ENCODE peak calls at places on chromosomes 5 and 9, in six cellular contexts. U is SK-N-MC, Y is HepG2, S is fibroblast of lung, F is GM12878, P is IMR-90. D is an unnamed sample.

GRCh38 chr9:86829496-86830046 is 117.7 kb downstream of the GAS1 start:
- DNase-seq in U (no peak), Y (no peak), S (no peak), P (no peak), F (no peak), D (no peak)

GRCh38 chr5:177483994-177484901 is 10.8 kb upstream of the DBN1 start:
- DNase-seq in Y (no peak), F (no peak), U (no peak), P (no peak), S (no peak), D (no peak)

GRCh38 chr5:35246411-35246810 is 16.1 kb upstream of the PRLR start:
- DNase-seq in S (no peak), Y (peak), F (no peak), U (no peak), P (no peak), D (no peak)

GRCh38 chr9:110048976-110049698 is 158.8 kb downstream of the C9orf152 start:
- DNase-seq in Y (no peak), P (no peak), U (no peak), F (no peak), S (peak), D (no peak)

GRCh38 chr5:64861281-64861680 is 92.6 kb downstream of the CWC27 start:
- DNase-seq in Y (no peak), F (no peak), P (peak), U (no peak), S (no peak), D (no peak)

GRCh38 chr9:84339951-84340350 is 607 bp downstream of the SLC28A3 start:
- DNase-seq in P (no peak), U (no peak), Y (no peak), F (no peak), S (peak), D (peak)

GRCh38 chr9:111759762-111760639 is 34.7 kb downstream of the SHOC1 start:
- DNase-seq in F (peak), Y (peak), P (peak), S (peak), U (peak), D (peak)

GRCh38 chr9:133731876-133732321 is 6.3 kb downstream of the SARDH start:
- DNase-seq in P (peak), S (peak), Y (peak), F (no peak), U (no peak), D (no peak)

GRCh38 chr9:125521462-125522327 is 185.3 kb downstream of the MAPKAP1 start:
- DNase-seq in P (peak), U (no peak), S (peak), F (no peak), Y (peak), D (no peak)

GRCh38 chr9:26159575-26160392 is 481.5 kb upstream of the TUSC1 start:
- DNase-seq in P (peak), F (no peak), S (no peak), Y (no peak), U (no peak), D (no peak)

GRCh38 chr9:37944671-37945481 is 40.9 kb upstream of the SLC25A51 start:
- DNase-seq in U (no peak), S (peak), F (no peak), Y (no peak), P (peak), D (peak)

GRCh38 chr5:115423051-115423450 is 121.5 kb downstream of the FEM1C start:
- DNase-seq in F (no peak), U (no peak), P (peak), S (no peak), Y (no peak), D (no peak)

GRCh38 chr9:89274838-89275237 is 36.2 kb upstream of the CKS2 start:
- DNase-seq in Y (no peak), P (peak), U (no peak), S (peak), F (no peak), D (no peak)

GRCh38 chr9:35728041-35728971 is 3.7 kb downstream of the TLN1 start:
- DNase-seq in F (no peak), U (no peak), P (peak), Y (peak), S (peak), D (peak)

GRCh38 chr9:131578016-131578415 is 32.7 kb downstream of the PRRT1B start:
- DNase-seq in S (no peak), Y (no peak), U (no peak), F (no peak), P (no peak), D (no peak)

GRCh38 chr5:136053336-136054121 is 24.7 kb downstream of the TGFBI start:
- DNase-seq in U (no peak), Y (peak), P (peak), S (peak), F (no peak), D (peak)

GRCh38 chr5:171205375-171205774 is 103.7 kb upstream of the TLX3 start:
- DNase-seq in P (no peak), F (no peak), Y (no peak), S (no peak), U (no peak), D (no peak)

GRCh38 chr9:126453156-126453963 is 126.7 kb downstream of the MVB12B start:
- DNase-seq in F (no peak), P (no peak), Y (no peak), U (no peak), S (peak), D (no peak)

GRCh38 chr5:14971864-14972263 is 100.3 kb upstream of the ANKH start:
- DNase-seq in U (no peak), P (no peak), S (no peak), F (no peak), Y (peak), D (no peak)

GRCh38 chr9:26261503-26262330 is 583.5 kb upstream of the TUSC1 start:
- DNase-seq in Y (no peak), S (peak), F (no peak), P (peak), U (no peak), D (no peak)

GRCh38 chr5:91178461-91178860 is 204.7 kb downstream of the ARRDC3 start:
- DNase-seq in F (no peak), Y (no peak), P (peak), U (peak), S (peak), D (no peak)

GRCh38 chr9:33024126-33024965 is 727 bp upstream of the DNAJA1 start:
- DNase-seq in S (peak), Y (peak), P (peak), F (no peak), U (no peak), D (no peak)

GRCh38 chr9:93622725-93623124 is 46.3 kb downstream of the PHF2 start:
- DNase-seq in S (no peak), Y (no peak), U (no peak), P (no peak), F (no peak), D (no peak)

GRCh38 chr5:179285236-179285635 is 60.0 kb downstream of the ADAMTS2 start:
- DNase-seq in P (no peak), F (no peak), S (no peak), U (no peak), Y (no peak), D (no peak)

DNA sequence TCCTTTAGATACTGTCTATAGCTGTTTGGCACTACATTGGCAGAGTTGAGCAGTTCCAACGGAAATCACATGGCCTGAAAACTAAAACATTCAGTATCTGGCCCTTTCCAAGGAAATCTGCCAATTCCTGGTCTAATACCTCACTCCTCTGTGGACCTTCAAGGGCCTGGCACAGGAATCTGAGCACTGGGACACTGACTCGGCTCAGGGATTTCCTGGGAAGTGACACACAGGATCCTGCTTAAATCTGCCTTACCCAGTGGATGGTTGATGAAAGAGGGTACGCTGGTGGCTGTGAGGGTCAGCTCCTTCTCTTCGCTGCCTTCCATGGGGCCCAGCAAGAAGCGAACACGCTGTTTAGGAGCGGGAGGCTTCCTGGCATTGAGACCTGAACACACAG is 904 bp downstream of the TRUB2 start:
- DNase-seq in Y (no peak), P (no peak), F (no peak), S (no peak), U (no peak), D (no peak)
- H3K9ac ChIP-seq in Y (peak), P (peak), F (peak), S (no peak), U (peak), D (peak)

GRCh38 chr5:78116167-78116566 is 178.3 kb downstream of the AP3B1 start:
- DNase-seq in F (no peak), S (no peak), Y (peak), P (no peak), U (no peak), D (no peak)

GRCh38 chr5:78108564-78108963 is 185.9 kb downstream of the AP3B1 start:
- DNase-seq in P (no peak), Y (no peak), S (no peak), F (no peak), U (no peak), D (no peak)

GRCh38 chr5:78109891-78110324 is 184.6 kb downstream of the AP3B1 start:
- DNase-seq in P (no peak), S (no peak), Y (no peak), U (no peak), F (peak), D (no peak)

GRCh38 chr5:78112931-78113330 is 181.6 kb downstream of the AP3B1 start:
- DNase-seq in U (no peak), S (no peak), Y (no peak), P (no peak), F (no peak), D (no peak)

GRCh38 chr5:78113689-78114088 is 180.8 kb downstream of the AP3B1 start:
- DNase-seq in F (no peak), P (no peak), U (no peak), S (no peak), Y (no peak), D (no peak)
- H3K9ac ChIP-seq in F (no peak), P (no peak), U (no peak), S (no peak), Y (no peak), D (no peak)

GRCh38 chr5:42908509-42909488 is 97.1 kb upstream of the SELENOP start:
- DNase-seq in U (peak), Y (peak), S (peak), F (peak), P (peak), D (peak)
- H3K9ac ChIP-seq in U (peak), Y (no peak), S (no peak), F (no peak), P (no peak), D (no peak)

GRCh38 chr9:91816356-91816755 is 133.7 kb downstream of the ROR2 start:
- DNase-seq in P (no peak), F (no peak), U (no peak), Y (no peak), S (no peak), D (no peak)

GRCh38 chr9:91817106-91817492 is 132.9 kb downstream of the ROR2 start:
- DNase-seq in Y (no peak), F (no peak), P (no peak), U (no peak), S (no peak), D (no peak)

GRCh38 chr9:91818647-91819403 is 131.2 kb downstream of the ROR2 start:
- DNase-seq in F (no peak), S (no peak), P (no peak), U (no peak), Y (no peak), D (no peak)

GRCh38 chr9:91817493-91818225 is 132.4 kb downstream of the ROR2 start:
- DNase-seq in S (peak), F (no peak), P (peak), U (no peak), Y (no peak), D (peak)

GRCh38 chr9:91818226-91818587 is 131.8 kb downstream of the ROR2 start:
- DNase-seq in Y (no peak), S (no peak), P (no peak), U (no peak), F (no peak), D (no peak)
- H3K9ac ChIP-seq in Y (no peak), S (no peak), P (no peak), U (peak), F (no peak), D (peak)

DNA sequence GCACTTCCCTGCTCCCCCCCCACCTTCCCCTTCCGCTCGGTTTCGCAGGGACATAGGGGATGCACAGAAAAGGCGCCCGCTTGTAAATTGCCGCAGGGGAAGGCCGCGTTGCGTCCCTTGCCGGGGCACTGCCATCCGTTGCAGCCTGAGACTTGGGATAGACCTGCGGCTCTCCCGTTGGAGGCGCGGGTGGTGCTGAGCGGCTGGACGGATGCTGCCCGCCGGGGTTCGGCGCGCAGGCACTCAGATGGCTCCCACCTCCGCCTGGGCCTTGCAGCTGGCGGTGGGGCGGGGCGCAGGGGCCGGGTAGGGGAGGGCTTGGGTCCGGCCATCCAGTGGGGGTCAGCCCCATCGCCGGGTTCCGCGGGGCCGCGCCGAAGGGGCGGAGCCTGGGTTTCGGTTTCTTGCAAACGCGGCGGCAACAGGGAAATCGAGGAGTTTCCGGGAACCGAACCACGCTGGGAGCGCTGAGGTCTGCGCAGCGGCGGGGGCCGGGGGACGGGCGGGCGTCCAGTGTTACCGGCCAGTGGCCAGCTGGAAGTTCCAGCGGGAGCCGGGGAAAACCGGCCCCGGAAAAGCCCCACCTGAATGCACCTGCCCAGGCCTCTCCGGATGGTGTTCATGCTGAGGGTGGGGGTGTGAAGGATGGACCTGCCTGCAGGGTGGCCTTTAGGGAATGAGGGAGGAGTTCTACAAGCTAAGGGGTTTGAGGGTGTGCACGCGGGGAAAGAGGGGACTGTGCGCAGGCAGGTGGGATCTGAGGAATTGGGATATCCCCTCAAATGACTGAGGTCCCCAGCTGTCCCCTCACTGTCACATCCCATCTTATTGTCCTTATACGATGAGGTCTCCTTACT is 6.3 kb upstream of the IRF1 start:
- DNase-seq in U (no peak), Y (peak), S (peak), P (peak), F (no peak), D (no peak)
- H3K9ac ChIP-seq in U (no peak), Y (peak), S (peak), P (peak), F (peak), D (peak)

D was measured in NT2/D1.